ENCODE peak calls at places on chromosomes 1 and 21, in four cellular contexts. One of them, this sample, is unnamed.

GRCh38 chr1:147647796-147648633 is 22.3 kb downstream of the ACP6 start:
- ATAC-seq in HCT116: no peak
- ATAC-seq in upper lobe of left lung: no peak
- ATAC-seq in HepG2: no peak
- ATAC-seq in this sample: no peak

GRCh38 chr1:100580446-100580845 is 42.5 kb downstream of the GPR88 start:
- ATAC-seq in HCT116: no peak
- ATAC-seq in upper lobe of left lung: no peak
- ATAC-seq in HepG2: no peak
- ATAC-seq in this sample: no peak

GRCh38 chr21:14687277-14687642 is 141.1 kb upstream of the SAMSN1 start:
- ATAC-seq in HCT116: no peak
- ATAC-seq in upper lobe of left lung: peak; percentile 66
- ATAC-seq in HepG2: no peak
- ATAC-seq in this sample: peak; percentile 34

GRCh38 chr21:21997390-21998333 is 999.5 kb downstream of the NCAM2 start:
- ATAC-seq in HCT116: no peak
- ATAC-seq in upper lobe of left lung: no peak
- ATAC-seq in HepG2: no peak
- ATAC-seq in this sample: no peak

GRCh38 chr1:223836586-223836985 is 9.2 kb downstream of the TP53BP2 start:
- ATAC-seq in HCT116: peak; percentile 48
- ATAC-seq in upper lobe of left lung: no peak
- ATAC-seq in HepG2: no peak
- ATAC-seq in this sample: no peak

GRCh38 chr1:91912267-91912666 is 26.3 kb upstream of the TGFBR3 start:
- ATAC-seq in HCT116: no peak
- ATAC-seq in upper lobe of left lung: no peak
- ATAC-seq in HepG2: no peak
- ATAC-seq in this sample: no peak

GRCh38 chr1:5456090-5456789 is 536.0 kb downstream of the NPHP4 start:
- ATAC-seq in HCT116: no peak
- ATAC-seq in upper lobe of left lung: no peak
- ATAC-seq in HepG2: no peak
- ATAC-seq in this sample: no peak

GRCh38 chr1:156807627-156808026 is 9.0 kb downstream of the SH2D2A start:
- ATAC-seq in HCT116: no peak
- ATAC-seq in upper lobe of left lung: no peak
- ATAC-seq in HepG2: no peak
- ATAC-seq in this sample: no peak

GRCh38 chr1:12113433-12114339 is 50.6 kb downstream of the TNFRSF8 start:
- ATAC-seq in HCT116: no peak
- ATAC-seq in upper lobe of left lung: no peak
- ATAC-seq in HepG2: no peak
- ATAC-seq in this sample: no peak

GRCh38 chr1:218658294-218658693 is 313.2 kb downstream of the TGFB2 start:
- ATAC-seq in HCT116: peak; percentile 49
- ATAC-seq in upper lobe of left lung: no peak
- ATAC-seq in HepG2: no peak
- ATAC-seq in this sample: no peak

GRCh38 chr21:39788383-39788782 is 43.4 kb downstream of the IGSF5 start:
- ATAC-seq in HCT116: peak; percentile 100
- ATAC-seq in upper lobe of left lung: peak; percentile 89
- ATAC-seq in HepG2: peak; percentile 100
- ATAC-seq in this sample: peak; percentile 99
- TF ChIP-seq POLR2AphosphoS5 in HCT116: no peak
- TF ChIP-seq POLR2AphosphoS5 in upper lobe of left lung: peak; percentile 42
- TF ChIP-seq POLR2AphosphoS5 in HepG2: no peak
- TF ChIP-seq POLR2AphosphoS5 in this sample: peak; percentile 72

GRCh38 chr1:8427493-8427892 is 109.6 kb downstream of the SLC45A1 start:
- ATAC-seq in HCT116: no peak
- ATAC-seq in upper lobe of left lung: peak; percentile 36
- ATAC-seq in HepG2: no peak
- ATAC-seq in this sample: no peak
- H3K4me3 ChIP-seq in HCT116: no peak overlapping the region
- H3K4me3 ChIP-seq in upper lobe of left lung: no peak overlapping the region
- H3K4me3 ChIP-seq in HepG2: no peak overlapping the region
- H3K4me3 ChIP-seq in this sample: no peak overlapping the region

DNA sequence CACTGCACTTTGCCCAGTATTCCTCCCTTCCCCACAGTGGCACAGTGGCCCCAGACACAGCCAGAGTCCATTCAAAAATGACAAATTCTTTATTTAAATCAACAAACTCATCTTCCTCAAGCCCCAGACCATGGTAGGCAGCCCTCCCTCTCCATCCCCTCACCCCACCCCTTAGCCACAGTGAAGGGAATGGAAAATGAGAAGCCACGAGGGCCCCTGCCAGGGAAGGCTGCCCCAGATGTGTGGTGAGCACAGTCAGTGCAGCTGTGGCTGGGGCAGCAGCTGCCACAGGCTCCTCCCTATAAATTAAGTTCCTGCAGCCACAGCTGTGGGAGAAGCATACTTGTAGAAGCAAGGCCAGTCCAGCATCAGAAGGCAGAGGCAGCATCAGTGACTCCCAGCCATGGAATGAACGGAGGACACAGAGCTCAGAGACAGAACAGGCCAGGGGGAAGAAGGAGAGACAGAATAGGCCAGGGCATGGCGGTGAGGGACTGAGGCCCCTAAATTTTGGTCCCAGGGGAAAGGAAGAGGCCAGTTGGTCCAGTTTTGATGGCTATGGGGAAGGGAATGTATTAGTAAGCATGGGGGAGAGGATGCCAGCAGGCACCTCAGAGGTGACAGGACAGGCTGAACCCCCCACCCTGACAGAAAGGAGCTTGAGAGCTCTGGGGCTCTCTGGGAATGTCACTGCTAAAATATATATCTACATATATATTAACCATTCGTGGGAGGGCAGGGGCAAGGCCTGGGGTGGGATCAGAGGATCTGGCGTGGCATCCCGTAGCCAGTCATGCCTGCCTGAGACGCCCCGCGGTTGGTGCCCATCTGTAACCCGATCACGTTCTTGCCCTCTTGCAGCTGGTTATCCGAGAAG is 7.0 kb downstream of the TAGLN2 start:
- ATAC-seq in HCT116: no peak
- ATAC-seq in upper lobe of left lung: no peak
- ATAC-seq in HepG2: no peak
- ATAC-seq in this sample: no peak
- H3K4me1 ChIP-seq in HCT116: peaks cover 23% of the 10 kb centered on the region
- H3K4me1 ChIP-seq in upper lobe of left lung: peaks cover 96% of the 10 kb centered on the region
- H3K4me1 ChIP-seq in HepG2: peaks cover 13% of the 10 kb centered on the region
- H3K4me1 ChIP-seq in this sample: peaks cover 12% of the 10 kb centered on the region

GRCh38 chr1:160640359-160641123 is 6.3 kb downstream of the SLAMF1 start:
- ATAC-seq in HCT116: no peak
- ATAC-seq in upper lobe of left lung: no peak
- ATAC-seq in HepG2: no peak
- ATAC-seq in this sample: no peak
- TF ChIP-seq POLR2AphosphoS5 in HCT116: no peak
- TF ChIP-seq POLR2AphosphoS5 in upper lobe of left lung: no peak
- TF ChIP-seq POLR2AphosphoS5 in HepG2: no peak
- TF ChIP-seq POLR2AphosphoS5 in this sample: no peak

GRCh38 chr1:93111561-93111960 is 32.5 kb downstream of the MTF2 start:
- ATAC-seq in HCT116: no peak
- ATAC-seq in upper lobe of left lung: no peak
- ATAC-seq in HepG2: no peak
- ATAC-seq in this sample: no peak
- H3K4me3 ChIP-seq in HCT116: no peak overlapping the region
- H3K4me3 ChIP-seq in upper lobe of left lung: no peak overlapping the region
- H3K4me3 ChIP-seq in HepG2: no peak overlapping the region
- H3K4me3 ChIP-seq in this sample: no peak overlapping the region

DNA sequence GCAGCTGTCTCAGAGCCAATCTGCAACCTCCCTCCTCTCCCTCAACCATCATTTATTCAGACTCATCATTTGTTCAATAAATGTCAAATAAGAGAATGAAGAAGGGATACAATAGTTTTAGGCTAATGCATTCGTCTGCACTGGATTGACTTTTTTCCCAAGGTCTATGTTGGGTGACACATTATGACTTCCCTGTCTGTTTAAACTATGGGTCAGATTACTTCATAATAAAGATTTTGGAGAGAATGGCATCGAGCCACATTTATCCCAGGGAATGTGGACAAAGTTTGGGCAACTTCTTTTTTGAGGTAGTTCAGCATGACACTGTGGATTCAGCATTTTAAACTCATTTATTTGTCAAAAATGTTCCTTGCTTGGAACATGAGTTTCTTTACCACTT is 107.4 kb upstream of the ADGRL2 start:
- ATAC-seq in HCT116: no peak
- ATAC-seq in upper lobe of left lung: no peak
- ATAC-seq in HepG2: no peak
- ATAC-seq in this sample: no peak
- H3K4me1 ChIP-seq in HCT116: peaks cover 2% of the 10 kb centered on the region
- H3K4me1 ChIP-seq in upper lobe of left lung: peaks cover 3% of the 10 kb centered on the region
- H3K4me1 ChIP-seq in HepG2: no peaks in the 10 kb centered on the region
- H3K4me1 ChIP-seq in this sample: peaks cover 7% of the 10 kb centered on the region

GRCh38 chr1:107871687-107872086 is 93.3 kb downstream of the VAV3 start:
- ATAC-seq in HCT116: no peak
- ATAC-seq in upper lobe of left lung: no peak
- ATAC-seq in HepG2: no peak
- ATAC-seq in this sample: no peak
- TF ChIP-seq POLR2AphosphoS5 in HCT116: no peak
- TF ChIP-seq POLR2AphosphoS5 in upper lobe of left lung: no peak
- TF ChIP-seq POLR2AphosphoS5 in HepG2: no peak
- TF ChIP-seq POLR2AphosphoS5 in this sample: no peak

DNA sequence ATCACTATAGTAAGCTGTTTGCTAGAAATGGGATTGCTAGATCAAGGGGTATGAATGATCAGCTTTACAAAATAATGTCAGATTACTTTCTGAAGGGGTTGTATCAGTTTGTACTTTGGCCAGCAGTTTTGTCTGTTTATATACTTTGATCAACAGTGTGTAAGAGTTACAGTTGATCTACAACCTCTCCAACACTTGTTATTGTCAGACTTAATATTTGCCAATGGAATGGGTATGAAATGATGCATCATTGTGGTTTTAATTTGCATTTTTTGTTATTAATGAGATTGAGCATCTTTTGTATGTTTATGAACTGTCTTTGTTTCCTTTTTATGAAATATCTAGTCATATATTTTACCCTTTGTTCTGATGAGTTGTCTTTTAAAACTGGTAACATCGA is 4.3 kb downstream of the TTC3 start:
- ATAC-seq in HCT116: no peak
- ATAC-seq in upper lobe of left lung: no peak
- ATAC-seq in HepG2: no peak
- ATAC-seq in this sample: no peak
- H3K4me3 ChIP-seq in HCT116: no peak overlapping the region
- H3K4me3 ChIP-seq in upper lobe of left lung: no peak overlapping the region
- H3K4me3 ChIP-seq in HepG2: no peak overlapping the region
- H3K4me3 ChIP-seq in this sample: no peak overlapping the region

DNA sequence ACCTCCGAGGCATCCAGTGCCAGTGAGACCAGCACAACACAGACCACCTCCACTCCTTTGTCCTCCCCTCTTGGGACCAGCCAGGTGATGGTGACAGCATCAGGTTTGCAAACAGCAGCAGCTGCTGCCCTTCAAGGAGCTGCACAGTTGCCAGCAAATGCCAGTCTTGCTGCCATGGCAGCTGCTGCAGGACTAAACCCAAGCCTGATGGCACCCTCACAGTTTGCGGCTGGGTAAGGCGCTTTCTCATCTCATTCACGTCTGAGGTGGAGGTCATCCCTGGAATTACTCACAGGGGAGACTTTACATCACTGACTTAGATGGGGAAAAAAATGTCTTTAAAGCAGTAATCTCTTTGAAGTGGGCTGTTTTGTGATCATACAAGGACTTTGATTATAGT is 106.3 kb downstream of the CD247 start:
- ATAC-seq in HCT116: no peak
- ATAC-seq in upper lobe of left lung: no peak
- ATAC-seq in HepG2: no peak
- ATAC-seq in this sample: no peak
- H3K4me1 ChIP-seq in HCT116: no peaks in the 10 kb centered on the region
- H3K4me1 ChIP-seq in upper lobe of left lung: no peaks in the 10 kb centered on the region
- H3K4me1 ChIP-seq in HepG2: no peaks in the 10 kb centered on the region
- H3K4me1 ChIP-seq in this sample: no peaks in the 10 kb centered on the region

This sample was measured in gastroesophageal sphincter.